ENCODE peak calls at places on chromosomes 13 and 19, in eight cellular contexts. C, S, L, D, U, N, R and B are unnamed samples. For H3K4me1 and H3K27me3, the result is how much of the 10 kb centered on the place peaks cover.

GRCh38 chr13:29369060-29369743 is 226.3 kb downstream of the SLC7A1 start:
- DNase-seq in C (peak), S (no peak), L (no peak), D (no peak), U (no peak), N (peak), R (no peak), B (no peak)

GRCh38 chr13:42553098-42554046 is 20.6 kb upstream of the TNFSF11 start:
- DNase-seq in C (no peak), S (no peak), L (no peak), D (no peak), U (no peak), N (no peak), R (no peak), B (peak)

GRCh38 chr13:25204843-25205242 is 32.8 kb upstream of the AMER2 start:
- DNase-seq in C (no peak), S (no peak), L (no peak), D (no peak), U (no peak), N (no peak), R (no peak), B (no peak)

GRCh38 chr13:113145496-113145895 is 13.0 kb upstream of the PROZ start:
- DNase-seq in C (no peak), S (no peak), L (no peak), D (no peak), U (no peak), N (no peak), R (no peak), B (no peak)

GRCh38 chr13:106874308-106874707 is 306.4 kb upstream of the ARGLU1 start:
- DNase-seq in C (no peak), S (no peak), L (no peak), D (no peak), U (no peak), N (no peak), R (no peak), B (no peak)

GRCh38 chr19:44658069-44658727 is 13.1 kb upstream of the CEACAM19 start:
- DNase-seq in C (no peak), S (no peak), L (no peak), D (no peak), U (no peak), N (no peak), R (no peak), B (no peak)

GRCh38 chr13:113421673-113422270 is 31.5 kb downstream of the ADPRHL1 start:
- DNase-seq in C (no peak), S (no peak), L (no peak), D (no peak), U (no peak), N (no peak), R (no peak), B (no peak)

GRCh38 chr13:46903748-46904147 is 6.9 kb upstream of the HTR2A start:
- DNase-seq in C (no peak), S (no peak), L (no peak), D (no peak), U (no peak), N (no peak), R (no peak), B (no peak)

GRCh38 chr13:27424246-27425150 is at the start of gene GTF3A:
- DNase-seq in C (peak), S (peak), L (peak), D (peak), U (peak), N (peak), R (peak), B (peak)

GRCh38 chr13:36766295-36766694 is 52.7 kb upstream of the RFXAP start:
- DNase-seq in C (no peak), S (no peak), L (no peak), D (no peak), U (no peak), N (peak), R (no peak), B (no peak)

GRCh38 chr13:85512421-85512820 is 286.8 kb downstream of the SLITRK6 start:
- DNase-seq in C (no peak), S (no peak), L (no peak), D (peak), U (no peak), N (no peak), R (no peak), B (no peak)

GRCh38 chr13:24184855-24185254 is 24.3 kb downstream of the SPATA13 start:
- DNase-seq in C (no peak), S (no peak), L (no peak), D (no peak), U (no peak), N (no peak), R (no peak), B (no peak)

GRCh38 chr13:79404985-79405384 is 1.1 kb downstream of the RBM26 start:
- DNase-seq in C (no peak), S (no peak), L (no peak), D (no peak), U (no peak), N (no peak), R (no peak), B (no peak)

GRCh38 chr13:33270906-33271538 is 14.5 kb downstream of the STARD13 start:
- DNase-seq in C (no peak), S (no peak), L (no peak), D (no peak), U (no peak), N (no peak), R (no peak), B (no peak)

GRCh38 chr19:19170053-19170945 is at the start of gene MEF2B:
- DNase-seq in C (peak), S (peak), L (peak), D (peak), U (peak), N (peak), R (no peak), B (no peak)

GRCh38 chr13:40562975-40563349 is 103.5 kb downstream of the FOXO1 start:
- DNase-seq in C (no peak), S (no peak), L (no peak), D (no peak), U (no peak), N (no peak), R (no peak), B (no peak)

GRCh38 chr13:48158915-48159314 is 64.0 kb upstream of the MED4 start:
- DNase-seq in C (no peak), S (no peak), L (no peak), D (no peak), U (no peak), N (no peak), R (no peak), B (no peak)

GRCh38 chr13:91904597-91904996 is 506.2 kb downstream of the GPC5 start:
- DNase-seq in C (no peak), S (no peak), L (no peak), D (no peak), U (no peak), N (no peak), R (no peak), B (no peak)

GRCh38 chr13:99905224-99905623 is 66.3 kb downstream of the ZIC5 start:
- DNase-seq in C (no peak), S (no peak), L (no peak), D (no peak), U (no peak), N (no peak), R (no peak), B (no peak)

GRCh38 chr19:13718733-13719132 is 45.6 kb upstream of the MRI1 start:
- DNase-seq in C (peak), S (no peak), L (no peak), D (no peak), U (no peak), N (peak), R (no peak), B (no peak)

GRCh38 chr13:59931621-59932020 is 232.1 kb downstream of the DIAPH3 start:
- DNase-seq in C (no peak), S (no peak), L (no peak), D (no peak), U (no peak), N (no peak), R (no peak), B (no peak)

GRCh38 chr19:17183858-17184271 is 31.3 kb upstream of the USE1 start:
- DNase-seq in C (no peak), S (no peak), L (no peak), D (no peak), U (no peak), N (no peak), R (no peak), B (no peak)

GRCh38 chr19:6062274-6062673 is 48.0 kb downstream of the RFX2 start:
- DNase-seq in C (no peak), S (peak), L (peak), D (no peak), U (no peak), N (no peak), R (peak), B (no peak)

GRCh38 chr19:8161135-8161646 is 11.8 kb upstream of the FBN3 start:
- DNase-seq in C (peak), S (no peak), L (no peak), D (peak), U (no peak), N (peak), R (no peak), B (no peak)

GRCh38 chr19:15198006-15198356 is 2.8 kb downstream of the NOTCH3 start:
- DNase-seq in C (no peak), S (peak), L (no peak), D (no peak), U (no peak), N (no peak), R (no peak), B (no peak)

GRCh38 chr13:99421271-99421670 is 80.0 kb upstream of the TM9SF2 start:
- DNase-seq in C (no peak), S (no peak), L (no peak), D (peak), U (no peak), N (no peak), R (no peak), B (no peak)

GRCh38 chr19:47419037-47419783 is at the start of gene MEIS3:
- DNase-seq in C (peak), S (no peak), L (no peak), D (no peak), U (no peak), N (peak), R (no peak), B (no peak)
- H3K4me3 ChIP-seq in C (peak), S (peak), L (peak), D (peak), U (peak), N (peak), R (peak), B (peak)

GRCh38 chr19:2540646-2541454 is 64.9 kb downstream of the GADD45B start:
- DNase-seq in C (peak), S (peak), L (peak), D (peak), U (peak), N (peak), R (no peak), B (peak)

GRCh38 chr19:2537544-2537943 is 61.6 kb downstream of the GADD45B start:
- DNase-seq in C (no peak), S (no peak), L (no peak), D (no peak), U (no peak), N (no peak), R (no peak), B (no peak)

GRCh38 chr19:2538096-2538757 is 62.3 kb downstream of the GADD45B start:
- DNase-seq in C (no peak), S (no peak), L (no peak), D (no peak), U (no peak), N (no peak), R (no peak), B (no peak)

GRCh38 chr19:2542341-2543069 is 66.6 kb downstream of the GADD45B start:
- DNase-seq in C (no peak), S (no peak), L (no peak), D (peak), U (no peak), N (peak), R (no peak), B (no peak)

GRCh38 chr19:2540251-2540645 is 64.3 kb downstream of the GADD45B start:
- DNase-seq in C (no peak), S (no peak), L (no peak), D (no peak), U (no peak), N (no peak), R (no peak), B (no peak)
- H3K4me1 ChIP-seq in C (under half), S (under half), L (half or more), D (half or more), U (under half), N (under half), R (under half), B (half or more)

GRCh38 chr19:31074751-31075150 is 274.5 kb downstream of the TSHZ3 start:
- DNase-seq in C (no peak), S (no peak), L (no peak), D (no peak), U (no peak), N (no peak), R (no peak), B (no peak)

GRCh38 chr19:31070126-31070525 is 279.1 kb downstream of the TSHZ3 start:
- DNase-seq in C (no peak), S (no peak), L (no peak), D (no peak), U (no peak), N (no peak), R (no peak), B (no peak)

GRCh38 chr19:31070676-31071075 is 278.6 kb downstream of the TSHZ3 start:
- DNase-seq in C (no peak), S (no peak), L (no peak), D (no peak), U (no peak), N (no peak), R (no peak), B (no peak)

GRCh38 chr19:31071157-31071855 is 277.9 kb downstream of the TSHZ3 start:
- DNase-seq in C (no peak), S (no peak), L (no peak), D (no peak), U (no peak), N (peak), R (no peak), B (no peak)

GRCh38 chr19:31073485-31074221 is 275.6 kb downstream of the TSHZ3 start:
- DNase-seq in C (peak), S (no peak), L (no peak), D (no peak), U (no peak), N (no peak), R (no peak), B (no peak)
- H3K27me3 ChIP-seq in C (under half), S (under half), L (under half), D (under half), U (under half), N (under half), R (under half), B (under half)

DNA sequence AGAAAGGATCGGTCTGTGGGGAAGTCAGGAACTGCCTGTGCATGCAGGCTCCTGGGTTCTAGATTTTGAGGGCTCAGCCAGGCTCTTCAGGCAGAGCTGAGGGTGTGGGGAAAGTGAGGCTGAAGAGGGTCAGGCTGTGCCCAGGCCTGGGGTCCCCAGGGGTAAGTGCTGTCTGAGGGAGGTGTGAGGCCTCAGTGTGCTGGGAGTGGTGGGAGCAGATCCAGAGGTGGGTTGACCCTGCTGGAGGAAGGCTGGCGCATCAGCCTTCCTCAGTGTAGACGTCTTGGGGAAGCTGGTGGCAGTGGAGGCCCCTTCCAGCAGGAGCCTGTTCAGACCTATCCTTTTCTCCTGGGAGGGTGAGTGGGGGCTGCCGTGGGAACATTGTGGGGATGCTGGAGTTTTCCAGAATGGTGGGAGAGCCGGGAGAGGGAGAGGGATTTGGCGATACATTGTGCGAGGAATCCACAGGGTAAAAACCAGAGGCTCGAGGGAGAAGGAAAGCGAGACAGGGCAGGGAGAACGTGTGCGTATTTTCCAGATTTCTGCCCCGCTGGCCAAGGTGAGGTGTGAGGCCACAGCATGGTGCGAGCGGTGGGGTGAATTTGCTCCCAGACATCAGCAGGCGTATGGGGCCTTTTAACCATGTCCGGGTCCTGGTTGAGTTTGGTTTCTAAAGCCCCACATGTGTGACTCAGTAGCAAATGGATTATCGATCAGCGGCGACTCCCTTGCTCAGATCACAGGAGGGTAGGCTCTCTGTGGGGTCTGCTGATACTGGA is 237.7 kb downstream of the TEX29 start:
- DNase-seq in C (no peak), S (no peak), L (no peak), D (no peak), U (no peak), N (no peak), R (no peak), B (no peak)
- H3K4me3 ChIP-seq in C (no peak), S (no peak), L (no peak), D (no peak), U (no peak), N (no peak), R (no peak), B (no peak)

GRCh38 chr13:110246530-110246929 is 60.4 kb downstream of the COL4A1 start:
- DNase-seq in C (no peak), S (no peak), L (no peak), D (no peak), U (no peak), N (no peak), R (no peak), B (no peak)

GRCh38 chr13:110250258-110250891 is 56.6 kb downstream of the COL4A1 start:
- DNase-seq in C (no peak), S (peak), L (peak), D (no peak), U (no peak), N (no peak), R (no peak), B (peak)

GRCh38 chr13:110249326-110249725 is 57.6 kb downstream of the COL4A1 start:
- DNase-seq in C (no peak), S (no peak), L (no peak), D (no peak), U (no peak), N (no peak), R (no peak), B (no peak)

GRCh38 chr13:110251227-110251791 is 55.6 kb downstream of the COL4A1 start:
- DNase-seq in C (no peak), S (no peak), L (no peak), D (no peak), U (no peak), N (no peak), R (no peak), B (peak)

GRCh38 chr13:110248449-110249143 is 58.4 kb downstream of the COL4A1 start:
- DNase-seq in C (no peak), S (no peak), L (peak), D (no peak), U (no peak), N (no peak), R (no peak), B (no peak)
- H3K4me1 ChIP-seq in C (under half), S (half or more), L (half or more), D (under half), U (under half), N (under half), R (under half), B (half or more)

GRCh38 chr19:50567052-50567841 is 988 bp downstream of the LRRC4B start:
- DNase-seq in C (peak), S (no peak), L (no peak), D (no peak), U (no peak), N (peak), R (no peak), B (no peak)
- H3K27me3 ChIP-seq in C (half or more), S (under half), L (half or more), D (under half), U (half or more), N (under half), R (under half), B (under half)

GRCh38 chr19:10230155-10230903 is 802 bp downstream of the S1PR2 start:
- DNase-seq in C (peak), S (peak), L (peak), D (peak), U (peak), N (peak), R (no peak), B (no peak)

GRCh38 chr19:10228393-10228792 is 2.7 kb downstream of the S1PR2 start:
- DNase-seq in C (no peak), S (no peak), L (no peak), D (no peak), U (no peak), N (no peak), R (no peak), B (no peak)

GRCh38 chr19:10227215-10227971 is 3.7 kb downstream of the S1PR2 start:
- DNase-seq in C (no peak), S (peak), L (no peak), D (no peak), U (peak), N (peak), R (no peak), B (no peak)

GRCh38 chr19:10230904-10231623 is at the start of gene S1PR2:
- DNase-seq in C (peak), S (peak), L (peak), D (peak), U (peak), N (peak), R (no peak), B (peak)

DNA sequence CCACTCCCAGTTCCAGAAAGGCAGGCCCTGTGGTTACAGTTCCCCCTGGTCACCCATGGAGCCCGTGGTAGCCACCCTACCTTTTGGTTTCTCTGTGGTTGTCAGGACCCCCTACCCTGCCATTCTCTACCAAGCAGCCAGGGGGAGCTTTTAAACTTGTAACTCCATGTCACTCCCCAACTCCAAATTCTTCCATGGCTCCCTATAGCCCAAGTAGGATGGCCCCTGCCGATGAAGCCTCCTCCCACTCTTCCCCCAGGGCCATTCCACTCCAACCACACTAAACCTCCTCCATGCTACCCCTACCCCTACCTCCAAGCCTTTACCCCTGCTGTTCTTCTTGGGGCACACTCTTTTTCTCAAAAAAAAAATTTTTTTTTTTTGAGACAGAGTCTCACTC is 2.2 kb downstream of the S1PR2 start:
- DNase-seq in C (peak), S (no peak), L (peak), D (peak), U (no peak), N (peak), R (no peak), B (no peak)
- H3K4me3 ChIP-seq in C (no peak), S (no peak), L (peak), D (no peak), U (no peak), N (no peak), R (no peak), B (no peak)

GRCh38 chr19:5039642-5040543 is 71.0 kb downstream of the KDM4B start:
- DNase-seq in C (no peak), S (no peak), L (no peak), D (no peak), U (no peak), N (no peak), R (no peak), B (no peak)

GRCh38 chr19:5035817-5036732 is 67.2 kb downstream of the KDM4B start:
- DNase-seq in C (no peak), S (no peak), L (no peak), D (no peak), U (no peak), N (no peak), R (no peak), B (no peak)

GRCh38 chr19:5036733-5037681 is 68.1 kb downstream of the KDM4B start:
- DNase-seq in C (no peak), S (no peak), L (peak), D (no peak), U (no peak), N (no peak), R (no peak), B (peak)

GRCh38 chr19:5038631-5039271 is 69.8 kb downstream of the KDM4B start:
- DNase-seq in C (peak), S (no peak), L (no peak), D (no peak), U (no peak), N (peak), R (no peak), B (peak)

DNA sequence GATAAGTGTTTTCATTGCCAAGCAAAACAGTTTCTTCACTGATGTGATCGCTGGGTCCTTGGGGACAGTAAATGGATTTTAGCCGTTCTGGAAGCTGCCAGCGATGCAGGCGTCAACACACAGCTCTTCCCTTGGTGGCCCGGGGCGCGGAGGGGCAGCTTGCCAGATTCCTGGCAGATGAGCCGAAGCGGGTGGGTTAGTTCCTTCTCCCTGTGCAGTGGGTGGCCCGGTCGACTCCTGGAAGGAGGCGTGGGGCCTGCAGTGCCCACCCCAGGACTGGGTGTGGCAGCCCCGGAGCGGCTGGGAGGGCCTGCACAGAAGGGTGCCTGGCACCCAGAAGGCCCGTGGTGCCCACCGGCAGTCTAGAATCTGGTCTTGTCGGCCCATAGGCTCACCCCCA is 69.0 kb downstream of the KDM4B start:
- DNase-seq in C (no peak), S (no peak), L (no peak), D (no peak), U (no peak), N (no peak), R (no peak), B (peak)
- H3K4me1 ChIP-seq in C (under half), S (under half), L (under half), D (under half), U (under half), N (under half), R (under half), B (half or more)